ENCODE peak calls at places on chromosomes 11 and 22, in seven cellular contexts. I is IMR-90, Q is PC-3, G is upper lobe of right lung, K is left lung, F is sigmoid colon, R is suprapubic skin. W is an unnamed sample.

GRCh38 chr11:118051611-118052461 is 25.0 kb upstream of the TMPRSS4 start:
- DNase-seq in K (no peak), R (peak; percentile 64), Q (no peak), F (no peak), I (no peak), G (no peak), W (no peak)

GRCh38 chr11:5343474-5344335 is at the start of gene OR51B5:
- DNase-seq in K (no peak), I (peak; percentile 92), F (no peak), R (no peak), Q (no peak), G (no peak), W (no peak)

GRCh38 chr11:10087621-10088225 is 206.3 kb downstream of the SBF2 start:
- DNase-seq in G (no peak), K (no peak), F (no peak), R (no peak), I (no peak), Q (no peak), W (no peak)

GRCh38 chr11:68471360-68472340 is 11.1 kb downstream of the PPP6R3 start:
- DNase-seq in I (peak; percentile 29), Q (no peak), G (no peak), R (no peak), K (no peak), F (no peak), W (peak; percentile 37)

GRCh38 chr11:130533113-130533803 is 84.8 kb downstream of the ADAMTS15 start:
- DNase-seq in K (no peak), G (no peak), F (no peak), R (no peak), I (no peak), Q (no peak), W (no peak)

GRCh38 chr11:1381793-1382425 is 7.8 kb upstream of the BRSK2 start:
- DNase-seq in K (no peak), R (no peak), Q (no peak), I (no peak), F (no peak), G (no peak), W (no peak)

GRCh38 chr11:35340101-35340500 is 79.3 kb downstream of the SLC1A2 start:
- DNase-seq in F (no peak), K (no peak), Q (no peak), R (no peak), I (no peak), G (no peak), W (no peak)

GRCh38 chr22:26139320-26139719 is 29.9 kb upstream of the SEZ6L start:
- DNase-seq in G (no peak), K (no peak), Q (no peak), F (no peak), I (no peak), R (no peak), W (peak; percentile 48)

GRCh38 chr11:122633219-122633829 is 22.2 kb upstream of the UBASH3B start:
- DNase-seq in G (no peak), R (no peak), K (no peak), I (peak; percentile 69), F (peak; percentile 46), Q (peak; percentile 85), W (no peak)

GRCh38 chr11:57935402-57936049 is 88.2 kb upstream of the OR9Q1 start:
- DNase-seq in F (no peak), Q (no peak), K (no peak), R (no peak), G (no peak), I (no peak), W (no peak)

GRCh38 chr11:47394322-47395224 is 13.8 kb upstream of the SLC39A13 start:
- DNase-seq in R (no peak), I (peak; percentile 20), F (peak; percentile 61), Q (no peak), G (peak; percentile 85), K (peak; percentile 84), W (no peak)

GRCh38 chr22:47382164-47382890 is 619.9 kb downstream of the TBC1D22A start:
- DNase-seq in I (no peak), R (no peak), F (peak; percentile 45), Q (no peak), K (peak; percentile 25), G (peak; percentile 22), W (no peak)

GRCh38 chr11:61727401-61727811 is 25.0 kb upstream of the MYRF start:
- DNase-seq in I (no peak), Q (no peak), K (no peak), R (no peak), G (no peak), F (no peak), W (no peak)

GRCh38 chr11:58645854-58646253 is 23.4 kb downstream of the CNTF start:
- DNase-seq in G (no peak), Q (no peak), I (no peak), R (no peak), K (no peak), F (no peak), W (no peak)

GRCh38 chr11:131504199-131504949 is 134.0 kb downstream of the NTM start:
- DNase-seq in F (no peak), Q (peak; percentile 29), K (no peak), R (no peak), I (no peak), G (no peak), W (peak; percentile 9)

GRCh38 chr11:112004389-112004788 is 20.8 kb upstream of the DLAT start:
- DNase-seq in F (no peak), K (no peak), I (no peak), Q (peak; percentile 30), G (no peak), R (no peak), W (no peak)
- TF ChIP-seq CTCF in F (no peak), K (no peak), I (peak; percentile 26), Q (peak; percentile 72), G (peak; percentile 22), R (peak; percentile 15), W (no peak)

GRCh38 chr22:41415554-41415953 is 31.0 kb downstream of the TOB2 start:
- DNase-seq in F (no peak), G (no peak), I (no peak), K (no peak), R (no peak), Q (no peak), W (no peak)
- H3K4me1 ChIP-seq in F (no peaks in the 10 kb centered on the region), G (peaks cover 61% of the 10 kb centered on the region), I (peaks cover 11% of the 10 kb centered on the region), K (peaks cover 62% of the 10 kb centered on the region), R (peaks cover 63% of the 10 kb centered on the region), Q (peaks cover 13% of the 10 kb centered on the region), W (peaks cover 90% of the 10 kb centered on the region)

GRCh38 chr11:124670732-124671131 is 2.8 kb downstream of the SIAE start:
- DNase-seq in R (no peak), K (no peak), Q (peak; percentile 28), F (no peak), I (peak; percentile 9), G (no peak), W (no peak)
- TF ChIP-seq CTCF in R (no peak), K (no peak), Q (no peak), F (no peak), I (no peak), G (no peak), W (no peak)

GRCh38 chr11:111941963-111942362 is 4.8 kb downstream of the DIXDC1 start:
- DNase-seq in R (no peak), K (no peak), I (no peak), G (no peak), F (no peak), Q (peak; percentile 35), W (no peak)

GRCh38 chr11:111938687-111939160 is 1.6 kb downstream of the DIXDC1 start:
- DNase-seq in I (peak; percentile 63), K (no peak), F (no peak), Q (peak; percentile 32), R (no peak), G (no peak), W (no peak)

GRCh38 chr11:111937859-111938258 is 716 bp downstream of the DIXDC1 start:
- DNase-seq in R (no peak), Q (no peak), G (no peak), I (no peak), K (no peak), F (no peak), W (no peak)

GRCh38 chr11:111937461-111937769 is 272 bp downstream of the DIXDC1 start:
- DNase-seq in K (no peak), F (no peak), G (no peak), R (no peak), Q (no peak), I (no peak), W (no peak)

DNA sequence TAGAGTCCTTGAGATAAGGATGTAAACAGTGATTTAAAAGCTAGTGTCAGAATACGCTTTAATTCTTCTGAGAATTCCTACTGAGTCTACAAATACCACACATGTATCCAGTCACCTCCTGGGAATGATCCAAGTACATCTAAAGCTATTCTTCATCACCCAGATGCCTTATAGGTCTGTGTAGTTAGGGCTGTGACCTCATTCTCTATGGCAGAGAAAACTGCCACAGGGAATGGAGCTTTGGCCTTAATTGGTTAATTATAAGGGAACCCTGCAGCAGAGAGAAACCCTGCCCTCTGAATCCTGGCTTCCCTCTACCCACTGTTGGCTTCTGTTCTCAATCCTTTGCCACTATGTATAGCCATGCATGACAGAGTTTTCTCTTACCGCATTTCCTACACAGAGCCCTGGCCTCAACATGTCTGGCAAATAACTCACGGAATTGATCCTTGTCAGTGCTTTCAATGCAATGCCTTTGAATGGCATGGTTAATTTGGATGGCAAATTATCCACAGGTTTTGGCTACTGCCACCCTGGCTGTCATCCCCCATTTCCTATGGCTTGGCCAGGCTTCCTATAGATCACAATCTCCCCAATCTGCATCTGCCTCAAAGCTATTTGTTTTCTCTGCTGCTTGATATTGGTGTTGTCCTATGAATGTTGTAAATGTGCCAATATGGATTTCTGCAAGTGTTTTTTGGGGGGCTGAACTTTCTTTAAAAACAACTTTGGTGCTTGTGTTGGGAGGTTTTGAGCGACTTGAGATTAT is 2.9 kb downstream of the DIXDC1 start:
- DNase-seq in F (no peak), R (no peak), K (no peak), Q (peak; percentile 59), G (no peak), I (peak; percentile 94), W (no peak)
- H3K4me1 ChIP-seq in F (no peaks in the 10 kb centered on the region), R (peaks cover 48% of the 10 kb centered on the region), K (peaks cover 38% of the 10 kb centered on the region), Q (peaks cover 39% of the 10 kb centered on the region), G (peaks cover 39% of the 10 kb centered on the region), I (peaks cover 31% of the 10 kb centered on the region), W (peaks cover 14% of the 10 kb centered on the region)

DNA sequence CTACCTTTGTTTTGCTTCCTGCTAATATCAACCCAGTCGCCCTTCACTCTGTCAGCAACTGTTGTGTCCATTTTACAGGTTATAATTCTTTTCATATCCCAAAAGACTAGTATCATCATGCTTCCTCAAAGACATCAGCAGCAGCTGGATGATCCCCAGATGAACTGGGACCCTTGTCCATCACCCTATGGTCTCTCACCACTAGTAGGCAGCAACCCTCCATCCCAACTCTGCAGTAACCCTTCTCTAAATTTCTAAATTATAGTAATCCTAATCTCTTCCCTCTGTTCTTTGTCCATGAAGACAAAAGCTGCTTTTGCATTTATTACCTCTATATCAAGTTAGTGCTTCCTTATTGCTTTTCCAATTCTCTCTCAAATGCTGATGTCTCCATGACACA is 1025.8 kb downstream of the FAM181B start:
- DNase-seq in I (no peak), R (no peak), Q (no peak), F (no peak), K (no peak), G (no peak), W (no peak)
- TF ChIP-seq CTCF in I (no peak), R (no peak), Q (no peak), F (no peak), K (no peak), G (no peak), W (no peak)

DNA sequence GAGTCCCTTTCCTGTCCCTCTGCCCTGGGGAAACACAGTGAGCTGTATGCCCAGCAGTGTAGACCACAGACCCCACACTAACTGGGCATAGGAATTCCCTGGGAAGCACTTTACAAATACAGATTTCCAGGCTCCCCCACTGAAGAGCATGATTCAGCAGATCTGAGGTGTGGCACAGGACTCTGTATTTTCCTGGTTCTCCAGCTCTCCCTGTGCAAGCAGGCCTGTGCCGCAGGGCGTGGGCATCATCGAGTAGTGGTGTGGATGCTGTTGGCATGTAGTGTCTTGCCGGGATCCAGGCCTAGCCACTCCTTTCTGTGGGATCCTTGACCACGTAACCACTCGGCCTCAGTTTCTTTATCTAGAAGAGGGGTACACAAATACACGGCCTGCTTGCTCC is 49.9 kb downstream of the GALNT18 start:
- DNase-seq in Q (no peak), K (no peak), F (no peak), I (no peak), R (no peak), G (no peak), W (no peak)
- H3K4me1 ChIP-seq in Q (peaks cover 24% of the 10 kb centered on the region), K (peaks cover 24% of the 10 kb centered on the region), F (no peaks in the 10 kb centered on the region), I (peaks cover 4% of the 10 kb centered on the region), R (peaks cover 34% of the 10 kb centered on the region), G (peaks cover 18% of the 10 kb centered on the region), W (peaks cover 12% of the 10 kb centered on the region)

W was measured in body of pancreas.